ENCODE peak calls at places on chromosomes 6 and 20, in ten cellular contexts. S is ACHN; T is activated naive CD4-positive, alpha-beta T cell treated with anti-CD3 and anti-CD28 coated beads, Interleukin-2, amount 50 U/mL, for 16 hours; D is A549; M is ELF-1; H is GM12865; B is NCI-H2081; U is ovary; V is NCI-H510A; N is non-pigmented ciliary epithelial cell. R is an unnamed sample.
A peak's percentile ranks its signal among the peaks of the same experiment; 100 is the strongest.

GRCh38 chr6:50922579-50923525 is 104.2 kb downstream of the TFAP2B start:
- DNase-seq in B (no peak), U (no peak), N (peak; percentile 35), V (no peak), T (no peak), D (no peak), M (no peak), S (no peak), H (no peak), R (no peak)

GRCh38 chr20:15240801-15241200 is 903.4 kb upstream of the FLRT3 start:
- DNase-seq in V (no peak), M (no peak), N (peak; percentile 10), D (no peak), U (no peak), S (no peak), H (no peak), B (no peak), T (no peak), R (no peak)

GRCh38 chr6:81237226-81237625 is 515.3 kb downstream of the TENT5A start:
- DNase-seq in M (no peak), V (no peak), D (no peak), N (no peak), H (no peak), T (no peak), U (no peak), B (no peak), S (no peak), R (no peak)

GRCh38 chr6:27556406-27556805 is 83.5 kb upstream of the ZNF184 start:
- DNase-seq in S (no peak), T (no peak), M (peak; percentile 71), U (no peak), B (no peak), N (no peak), H (no peak), V (no peak), D (no peak), R (no peak)

GRCh38 chr20:62893700-62894099 is 32.1 kb upstream of the TCFL5 start:
- DNase-seq in M (no peak), N (no peak), B (no peak), T (no peak), H (no peak), D (peak; percentile 31), S (no peak), V (no peak), U (no peak), R (no peak)

GRCh38 chr6:105179244-105180065 is at the start of gene POPDC3:
- DNase-seq in S (no peak), H (peak; percentile 21), M (peak; percentile 82), N (no peak), T (no peak), U (no peak), B (peak; percentile 29), D (peak; percentile 62), V (peak; percentile 21), R (peak; percentile 64)

GRCh38 chr6:40440083-40440482 is 147.1 kb downstream of the LRFN2 start:
- DNase-seq in M (no peak), U (no peak), T (no peak), V (no peak), H (no peak), N (no peak), S (no peak), B (no peak), D (no peak), R (no peak)

GRCh38 chr6:134619789-134620188 is 301.9 kb upstream of the SGK1 start:
- DNase-seq in M (no peak), H (no peak), S (no peak), B (no peak), V (no peak), N (peak; percentile 47), T (no peak), U (no peak), D (no peak), R (no peak)

GRCh38 chr6:107479089-107479690 is 10.7 kb upstream of the SOBP start:
- DNase-seq in D (no peak), V (no peak), S (no peak), H (no peak), T (no peak), M (no peak), U (no peak), N (no peak), B (no peak), R (no peak)

GRCh38 chr20:51187318-51187717 is 164.4 kb upstream of the KCNG1 start:
- DNase-seq in S (no peak), N (no peak), H (no peak), T (no peak), D (no peak), U (no peak), V (no peak), M (no peak), B (no peak), R (no peak)

GRCh38 chr6:36302227-36302976 is 32.5 kb downstream of the PNPLA1 start:
- DNase-seq in S (peak; percentile 87), T (peak; percentile 92), B (peak; percentile 82), D (peak; percentile 90), V (peak; percentile 82), U (peak; percentile 91), M (peak; percentile 88), N (peak; percentile 62), H (peak; percentile 96), R (peak; percentile 79)

GRCh38 chr6:3522561-3523287 is 65.9 kb upstream of the SLC22A23 start:
- DNase-seq in N (no peak), S (no peak), M (no peak), H (no peak), U (no peak), D (peak; percentile 18), V (no peak), T (no peak), B (no peak), R (peak; percentile 3)

GRCh38 chr6:130240232-130240631 is 17.5 kb upstream of the SAMD3 start:
- DNase-seq in T (no peak), H (no peak), B (no peak), M (no peak), V (no peak), S (no peak), N (peak; percentile 63), D (no peak), U (no peak), R (no peak)

GRCh38 chr6:138500045-138500665 is 861 bp upstream of the NHSL1 start:
- DNase-seq in N (no peak), V (no peak), T (no peak), U (no peak), D (no peak), S (peak; percentile 12), M (no peak), B (no peak), H (no peak), R (no peak)

GRCh38 chr6:55433446-55434130 is 106.3 kb downstream of the GFRAL start:
- DNase-seq in M (no peak), S (no peak), T (no peak), V (no peak), U (no peak), B (no peak), N (no peak), H (no peak), D (no peak), R (no peak)

GRCh38 chr6:57432162-57432561 is 114.7 kb downstream of the PRIM2 start:
- DNase-seq in N (peak; percentile 61), M (no peak), T (no peak), B (no peak), U (no peak), H (no peak), V (no peak), S (no peak), D (no peak), R (no peak)

GRCh38 chr6:149259753-149260152 is 57.8 kb upstream of the TAB2 start:
- DNase-seq in B (no peak), N (no peak), M (no peak), H (no peak), S (no peak), U (no peak), V (no peak), D (no peak), T (no peak), R (no peak)

GRCh38 chr6:27668442-27669275 is 195.8 kb upstream of the ZNF184 start:
- DNase-seq in B (peak; percentile 82), M (peak; percentile 89), T (peak; percentile 54), N (no peak), D (peak; percentile 76), V (no peak), H (peak; percentile 89), U (peak; percentile 78), S (peak; percentile 57), R (peak; percentile 82)

GRCh38 chr6:121849477-121849876 is 414.0 kb downstream of the GJA1 start:
- DNase-seq in H (peak; percentile 60), V (no peak), N (no peak), T (peak; percentile 13), S (peak; percentile 76), B (peak; percentile 22), D (peak; percentile 61), U (peak; percentile 75), M (peak; percentile 83), R (no peak)

GRCh38 chr6:92126088-92126487 is 1293.3 kb downstream of the EPHA7 start:
- DNase-seq in T (no peak), N (no peak), U (no peak), B (no peak), S (no peak), M (no peak), D (peak; percentile 5), V (no peak), H (no peak), R (peak; percentile 35)